ENCODE peak calls at places on chromosome 20, in five cellular contexts. One of them, this sample, is unnamed.

GRCh38 chr20:53321596-53321995 is 272.0 kb downstream of the ZNF217 start:
- DNase-seq in fibroblast of pulmonary artery: no peak
- DNase-seq in NCI-H1694: no peak
- DNase-seq in hypothalamus: no peak
- DNase-seq in HepG2: no peak
- DNase-seq in this sample: peak

GRCh38 chr20:57445298-57445697 is 54.1 kb downstream of the RBM38 start:
- DNase-seq in NCI-H1694: no peak
- DNase-seq in hypothalamus: no peak
- DNase-seq in fibroblast of pulmonary artery: peak
- DNase-seq in HepG2: no peak
- DNase-seq in this sample: no peak

GRCh38 chr20:62743777-62744317 is 35.2 kb downstream of the NTSR1 start:
- DNase-seq in hypothalamus: no peak
- DNase-seq in fibroblast of pulmonary artery: no peak
- DNase-seq in NCI-H1694: no peak
- DNase-seq in HepG2: no peak
- DNase-seq in this sample: no peak

GRCh38 chr20:61773081-61773631 is 292.5 kb downstream of the TAF4 start:
- DNase-seq in HepG2: no peak
- DNase-seq in hypothalamus: no peak
- DNase-seq in NCI-H1694: no peak
- DNase-seq in fibroblast of pulmonary artery: no peak
- DNase-seq in this sample: no peak

GRCh38 chr20:61646453-61646852 is 394.4 kb downstream of the CDH4 start:
- DNase-seq in HepG2: no peak
- DNase-seq in fibroblast of pulmonary artery: no peak
- DNase-seq in NCI-H1694: no peak
- DNase-seq in hypothalamus: no peak
- DNase-seq in this sample: no peak

GRCh38 chr20:44746367-44747165 is 901 bp downstream of the KCNK15 start:
- DNase-seq in HepG2: no peak
- DNase-seq in fibroblast of pulmonary artery: no peak
- DNase-seq in NCI-H1694: peak
- DNase-seq in hypothalamus: no peak
- DNase-seq in this sample: no peak

GRCh38 chr20:46970937-46971630 is 76.4 kb downstream of the EYA2 start:
- DNase-seq in NCI-H1694: no peak
- DNase-seq in fibroblast of pulmonary artery: peak
- DNase-seq in hypothalamus: no peak
- DNase-seq in HepG2: peak
- DNase-seq in this sample: peak

GRCh38 chr20:61057313-61058171 is 194.5 kb upstream of the CDH4 start:
- DNase-seq in hypothalamus: no peak
- DNase-seq in fibroblast of pulmonary artery: no peak
- DNase-seq in NCI-H1694: no peak
- DNase-seq in HepG2: no peak
- DNase-seq in this sample: no peak

GRCh38 chr20:31551581-31552081 is 37.4 kb downstream of the HM13 start:
- DNase-seq in HepG2: no peak
- DNase-seq in hypothalamus: no peak
- DNase-seq in NCI-H1694: no peak
- DNase-seq in fibroblast of pulmonary artery: no peak
- DNase-seq in this sample: no peak

GRCh38 chr20:1526310-1526709 is 31.2 kb downstream of the SIRPD start:
- DNase-seq in fibroblast of pulmonary artery: no peak
- DNase-seq in HepG2: no peak
- DNase-seq in NCI-H1694: no peak
- DNase-seq in hypothalamus: no peak
- DNase-seq in this sample: no peak

GRCh38 chr20:62227977-62228958 is 8.2 kb upstream of the HRH3 start:
- DNase-seq in fibroblast of pulmonary artery: no peak
- DNase-seq in NCI-H1694: no peak
- DNase-seq in hypothalamus: no peak
- DNase-seq in HepG2: peak
- DNase-seq in this sample: peak

GRCh38 chr20:53594068-53595017 is 704 bp upstream of the ZNF217 start:
- DNase-seq in NCI-H1694: peak
- DNase-seq in fibroblast of pulmonary artery: peak
- DNase-seq in hypothalamus: peak
- DNase-seq in HepG2: peak
- DNase-seq in this sample: peak

GRCh38 chr20:49276895-49277785 is 717 bp downstream of the ZNFX1 start:
- DNase-seq in HepG2: no peak
- DNase-seq in hypothalamus: no peak
- DNase-seq in NCI-H1694: no peak
- DNase-seq in fibroblast of pulmonary artery: no peak
- DNase-seq in this sample: peak

GRCh38 chr20:39874049-39874893 is 814.8 kb downstream of the MAFB start:
- DNase-seq in fibroblast of pulmonary artery: peak
- DNase-seq in hypothalamus: no peak
- DNase-seq in HepG2: peak
- DNase-seq in NCI-H1694: peak
- DNase-seq in this sample: peak

GRCh38 chr20:58349586-58349985 is 39.4 kb upstream of the VAPB start:
- DNase-seq in hypothalamus: no peak
- DNase-seq in NCI-H1694: no peak
- DNase-seq in HepG2: no peak
- DNase-seq in fibroblast of pulmonary artery: peak
- DNase-seq in this sample: no peak

GRCh38 chr20:48194578-48194977 is 409.3 kb upstream of the SULF2 start:
- DNase-seq in NCI-H1694: peak
- DNase-seq in HepG2: no peak
- DNase-seq in fibroblast of pulmonary artery: no peak
- DNase-seq in hypothalamus: no peak
- DNase-seq in this sample: no peak

GRCh38 chr20:37670426-37670825 is 23.4 kb upstream of the CTNNBL1 start:
- DNase-seq in NCI-H1694: peak
- DNase-seq in hypothalamus: no peak
- DNase-seq in HepG2: no peak
- DNase-seq in fibroblast of pulmonary artery: no peak
- DNase-seq in this sample: no peak

GRCh38 chr20:20364747-20365558 is 3.0 kb upstream of the INSM1 start:
- DNase-seq in fibroblast of pulmonary artery: no peak
- DNase-seq in hypothalamus: no peak
- DNase-seq in NCI-H1694: no peak
- DNase-seq in HepG2: no peak
- DNase-seq in this sample: no peak

GRCh38 chr20:50191065-50191565 is 485 bp downstream of the CEBPB start:
- DNase-seq in HepG2: no peak
- DNase-seq in NCI-H1694: no peak
- DNase-seq in fibroblast of pulmonary artery: no peak
- DNase-seq in hypothalamus: no peak
- DNase-seq in this sample: peak

GRCh38 chr20:33791959-33792597 is 19.1 kb upstream of the CHMP4B start:
- DNase-seq in hypothalamus: no peak
- DNase-seq in NCI-H1694: no peak
- DNase-seq in HepG2: peak
- DNase-seq in fibroblast of pulmonary artery: peak
- DNase-seq in this sample: peak